ENCODE peak calls at places on chromosomes 4 and X, in six cellular contexts. C, J, E, Z, N and B are unnamed samples.

GRCh38 chr4:156294577-156294976 is 340.9 kb upstream of the CTSO start:
- DNase-seq in Z (no peak), E (no peak), J (no peak), C (no peak), N (peak), B (peak)

GRCh38 chr4:77193511-77194236 is 36.7 kb downstream of the CCNG2 start:
- DNase-seq in E (peak), C (peak), Z (peak), J (peak), N (no peak), B (peak)

GRCh38 chrX:446243-446642 is 59.5 kb upstream of the PPP2R3B start:
- DNase-seq in E (peak), J (no peak), C (no peak), N (no peak), Z (no peak), B (no peak)

GRCh38 chr4:8649631-8650261 is 57.2 kb downstream of the CPZ start:
- DNase-seq in Z (no peak), J (peak), C (no peak), N (no peak), E (peak), B (no peak)

GRCh38 chrX:78548012-78548411 is 111.1 kb downstream of the RTL3 start:
- DNase-seq in N (no peak), C (no peak), J (no peak), Z (no peak), E (no peak), B (no peak)

GRCh38 chrX:119948381-119948780 is 4.8 kb upstream of the NKAP start:
- DNase-seq in E (no peak), C (no peak), N (no peak), Z (no peak), J (no peak), B (no peak)

GRCh38 chrX:16970977-16971376 is 24.5 kb downstream of the REPS2 start:
- DNase-seq in J (no peak), C (no peak), E (no peak), N (no peak), Z (no peak), B (no peak)

GRCh38 chr4:77852892-77853495 is 9.6 kb upstream of the MRPL1 start:
- DNase-seq in C (peak), Z (no peak), J (no peak), E (no peak), N (no peak), B (peak)

GRCh38 chrX:44669626-44670025 is 127.0 kb upstream of the FUNDC1 start:
- DNase-seq in N (no peak), Z (no peak), E (no peak), J (no peak), C (no peak), B (no peak)

GRCh38 chr4:82599336-82599735 is 37.5 kb upstream of the TMEM150C start:
- DNase-seq in J (no peak), E (no peak), N (peak), Z (no peak), C (no peak), B (peak)

GRCh38 chr4:93183589-93183988 is 645.0 kb upstream of the ATOH1 start:
- DNase-seq in E (no peak), N (peak), C (no peak), Z (no peak), J (no peak), B (no peak)

GRCh38 chr4:96913437-96914075 is 1073.7 kb downstream of the PDHA2 start:
- DNase-seq in J (no peak), N (no peak), C (no peak), E (no peak), Z (no peak), B (no peak)

GRCh38 chrX:104707572-104707971 is 141.6 kb downstream of the IL1RAPL2 start:
- DNase-seq in C (no peak), Z (no peak), E (no peak), N (no peak), J (no peak), B (no peak)

GRCh38 chr4:86155766-86156165 is 204.1 kb downstream of the MAPK10 start:
- DNase-seq in E (no peak), N (no peak), J (no peak), C (no peak), Z (no peak), B (no peak)

GRCh38 chr4:184693056-184693455 is 40.8 kb downstream of the CENPU start:
- DNase-seq in E (no peak), Z (no peak), J (no peak), N (no peak), C (no peak), B (no peak)

GRCh38 chrX:54358424-54359211 is 772 bp upstream of the WNK3 start:
- DNase-seq in Z (peak), C (no peak), J (peak), N (peak), E (peak), B (no peak)

GRCh38 chrX:12825801-12826200 is 34.6 kb downstream of the PRPS2 start:
- DNase-seq in E (no peak), C (no peak), N (no peak), J (no peak), Z (no peak), B (no peak)

GRCh38 chr4:151202851-151203455 is 74.0 kb upstream of the PRSS48 start:
- DNase-seq in E (no peak), J (peak), Z (no peak), C (no peak), N (peak), B (no peak)

GRCh38 chr4:11805837-11806236 is 377.1 kb upstream of the HS3ST1 start:
- DNase-seq in N (peak), Z (no peak), E (no peak), J (no peak), C (no peak), B (peak)

GRCh38 chrX:18406531-18407266 is 18.7 kb upstream of the CDKL5 start:
- DNase-seq in C (no peak), E (no peak), N (no peak), J (no peak), Z (no peak), B (no peak)

GRCh38 chr4:165210566-165210965 is 3.2 kb downstream of the KLHL2 start:
- DNase-seq in J (no peak), C (no peak), N (no peak), Z (no peak), E (no peak), B (no peak)

GRCh38 chr4:8419222-8420041 is 21.1 kb downstream of the ACOX3 start:
- DNase-seq in Z (no peak), J (no peak), N (no peak), E (no peak), C (peak), B (peak)

GRCh38 chr4:102792361-102792936 is 31.7 kb upstream of the MANBA start:
- DNase-seq in N (no peak), Z (no peak), J (no peak), C (no peak), E (no peak), B (no peak)

GRCh38 chrX:115356369-115356768 is 66.9 kb downstream of the LUZP4 start:
- DNase-seq in Z (no peak), C (no peak), E (no peak), J (no peak), N (no peak), B (no peak)

GRCh38 chrX:131262200-131262599 is 26.9 kb downstream of the IGSF1 start:
- DNase-seq in N (no peak), C (no peak), E (no peak), Z (no peak), J (no peak), B (no peak)

GRCh38 chr4:10369517-10369916 is 87.7 kb downstream of the ZNF518B start:
- DNase-seq in N (no peak), C (no peak), J (no peak), E (no peak), Z (no peak), B (no peak)

GRCh38 chr4:40954119-40954668 is 204.4 kb downstream of the NSUN7 start:
- DNase-seq in E (no peak), C (no peak), Z (no peak), N (peak), J (no peak), B (no peak)

GRCh38 chr4:16897351-16897750 is 1.1 kb downstream of the LDB2 start:
- DNase-seq in N (peak), C (no peak), E (no peak), Z (no peak), J (no peak), B (no peak)
- TF ChIP-seq CTCF in N (no peak), C (no peak), E (no peak), Z (no peak), J (no peak), B (no peak)

DNA sequence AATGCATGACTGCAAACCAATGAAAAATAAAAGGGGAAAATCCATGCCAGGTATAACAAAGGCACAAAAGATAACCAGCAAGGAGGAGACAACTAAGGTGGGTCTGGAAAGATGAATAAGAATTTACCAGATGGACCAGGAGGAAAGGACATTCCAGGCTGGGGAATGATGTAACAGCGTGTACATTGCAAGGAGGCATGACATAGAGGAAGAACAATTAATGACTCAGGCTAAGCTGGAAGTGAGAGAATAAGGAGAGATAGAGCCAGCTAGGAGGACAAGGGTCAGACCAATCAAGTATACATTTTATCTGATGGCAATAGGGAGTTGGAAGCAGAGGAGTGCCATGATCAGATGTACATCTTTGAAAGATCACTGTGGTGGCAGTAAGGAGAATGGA is 57.0 kb downstream of the MTMR8 start:
- DNase-seq in N (no peak), C (no peak), Z (no peak), J (no peak), E (no peak), B (no peak)
- H3K4me3 ChIP-seq in N (no peak), C (no peak), Z (no peak), J (no peak), E (no peak), B (no peak)

GRCh38 chr4:37793562-37793961 is 32.9 kb upstream of the PGM2 start:
- DNase-seq in N (peak), Z (no peak), J (no peak), E (no peak), C (no peak), B (peak)
- TF ChIP-seq CTCF in N (peak), Z (no peak), J (peak), E (peak), C (peak), B (peak)

DNA sequence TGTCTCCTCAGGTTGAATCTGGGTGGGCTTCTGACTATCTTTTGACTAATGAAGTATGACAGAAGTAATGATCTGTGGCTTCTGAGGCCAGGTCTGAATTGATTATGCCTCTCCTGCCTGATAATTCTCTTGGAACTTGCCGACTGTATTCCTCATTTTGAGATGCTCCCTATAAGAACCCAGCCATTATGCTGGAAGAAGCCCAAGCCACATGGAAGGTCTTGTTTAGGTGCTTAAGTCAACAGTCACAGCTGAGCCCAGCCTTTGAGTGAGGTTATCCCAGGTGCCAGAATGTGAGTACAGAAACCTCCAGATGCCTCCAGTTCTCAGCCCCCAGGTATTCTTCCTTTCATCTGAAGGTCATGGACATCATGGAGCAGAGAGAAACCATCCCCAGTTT is 456.6 kb downstream of the IL15 start:
- DNase-seq in E (no peak), C (no peak), Z (no peak), N (no peak), J (no peak), B (no peak)
- H3K4me3 ChIP-seq in E (no peak), C (no peak), Z (no peak), N (no peak), J (no peak), B (no peak)

DNA sequence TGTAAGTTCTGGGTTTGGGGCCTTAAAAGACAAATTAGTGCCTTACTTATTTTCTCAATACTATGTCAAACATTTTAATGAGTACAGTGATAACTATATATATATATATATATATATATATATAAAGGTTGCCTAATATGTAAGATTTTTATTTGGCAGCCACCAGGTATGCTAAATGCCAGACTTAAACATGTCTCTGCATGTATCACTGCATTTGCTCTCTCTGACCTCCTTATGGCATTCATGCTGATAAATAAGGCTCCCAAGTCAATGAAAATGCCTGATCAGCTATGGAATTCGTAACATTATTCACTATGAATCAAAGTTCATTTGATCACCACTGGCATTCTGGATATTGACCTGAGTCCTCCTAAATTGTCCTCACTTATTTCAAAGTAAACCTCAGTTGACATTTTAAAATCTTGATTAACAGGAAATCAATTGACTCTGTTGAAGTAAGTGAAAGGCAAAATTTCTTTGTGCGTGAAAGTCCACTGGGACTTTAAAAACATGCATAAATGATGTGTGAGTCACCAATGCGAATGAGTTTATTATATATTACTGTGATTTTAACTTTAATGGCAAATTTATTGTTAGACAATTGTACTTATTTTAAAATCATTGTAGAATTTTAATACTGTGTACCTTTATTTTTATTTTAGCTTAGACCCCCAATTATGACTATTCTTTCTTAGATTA is 29.2 kb upstream of the AREG start:
- DNase-seq in C (no peak), J (no peak), N (no peak), E (no peak), Z (no peak), B (no peak)
- TF ChIP-seq CTCF in C (no peak), J (no peak), N (no peak), E (no peak), Z (no peak), B (no peak)

DNA sequence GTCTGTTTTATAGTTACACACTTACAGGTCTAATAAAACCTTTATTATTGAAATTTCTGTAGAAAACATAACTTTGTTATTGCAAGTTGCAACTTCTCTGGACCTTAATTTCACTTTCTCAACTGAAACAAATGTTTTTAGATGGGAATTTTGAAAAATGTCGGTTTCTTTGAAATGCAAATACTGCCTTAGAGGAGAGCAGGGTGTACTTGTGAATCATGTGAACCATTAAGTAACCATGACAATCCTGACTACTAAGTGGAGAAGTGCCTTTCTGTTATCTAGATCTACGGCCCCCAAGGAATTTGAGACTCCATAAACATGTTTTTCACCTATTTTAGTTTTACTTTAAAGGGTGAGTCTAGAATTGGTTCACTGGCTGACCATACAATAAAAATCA is 8.5 kb upstream of the ARMCX2 start:
- DNase-seq in Z (no peak), C (no peak), E (no peak), J (no peak), N (no peak), B (no peak)
- H3K4me3 ChIP-seq in Z (no peak), C (no peak), E (no peak), J (no peak), N (no peak), B (no peak)

GRCh38 chr4:140012688-140013087 is 141.3 kb downstream of the MAML3 start:
- DNase-seq in E (peak), J (peak), C (no peak), N (peak), Z (no peak), B (peak)
- TF ChIP-seq CTCF in E (no peak), J (peak), C (peak), N (peak), Z (peak), B (peak)

GRCh38 chrX:41919870-41920269 is 3.5 kb downstream of the CASK start:
- DNase-seq in C (no peak), J (no peak), E (no peak), Z (no peak), N (no peak), B (no peak)
- H3K4me3 ChIP-seq in C (no peak), J (no peak), E (no peak), Z (no peak), N (no peak), B (no peak)

GRCh38 chr4:113390850-113391249 is 341.4 kb downstream of the ANK2 start:
- DNase-seq in E (no peak), J (no peak), Z (no peak), C (no peak), N (no peak), B (no peak)

GRCh38 chr4:113394108-113394729 is 344.8 kb downstream of the ANK2 start:
- DNase-seq in C (no peak), N (no peak), E (no peak), Z (no peak), J (no peak), B (no peak)

GRCh38 chr4:113397114-113397701 is 347.8 kb downstream of the ANK2 start:
- DNase-seq in C (no peak), Z (no peak), N (no peak), E (no peak), J (no peak), B (no peak)

GRCh38 chr4:113398441-113399143 is 349.1 kb downstream of the ANK2 start:
- DNase-seq in E (no peak), Z (no peak), J (no peak), N (no peak), C (no peak), B (no peak)

DNA sequence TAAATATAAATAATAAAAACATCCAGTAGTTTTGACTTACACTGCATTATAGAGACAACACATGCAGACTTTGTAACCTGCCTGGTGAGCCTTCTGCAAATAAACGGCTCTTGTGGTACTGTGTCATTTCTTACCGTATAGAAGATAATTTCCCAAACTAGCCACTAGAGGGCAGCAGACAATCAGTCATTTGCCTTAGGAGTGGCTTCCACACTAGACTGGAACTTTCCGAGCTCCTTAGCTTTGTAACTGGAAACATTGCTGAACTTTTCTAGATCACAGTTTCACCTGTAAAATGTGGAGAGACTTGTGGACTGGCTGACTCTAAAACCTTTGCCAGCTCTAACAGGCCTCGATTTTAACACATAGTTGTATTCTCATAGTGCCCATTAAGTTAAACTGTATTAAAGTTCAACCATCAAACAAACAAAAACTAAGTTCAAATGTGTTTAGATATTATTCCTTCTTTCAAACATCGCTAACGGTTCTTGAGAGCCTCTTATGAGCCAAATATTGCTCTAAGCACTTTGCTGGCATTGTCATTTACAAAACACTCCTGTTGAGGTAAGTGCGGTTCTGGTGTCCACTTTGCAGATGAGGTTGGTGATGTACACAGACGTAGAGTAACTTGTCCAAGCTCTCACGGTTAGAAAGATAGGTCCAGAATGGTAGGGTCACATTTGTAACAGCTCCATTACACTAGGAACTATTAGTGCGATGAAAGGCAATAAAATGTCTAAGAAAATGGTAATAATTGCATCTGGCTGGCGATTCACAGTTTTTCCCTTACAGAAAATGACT is 345.5 kb downstream of the ANK2 start:
- DNase-seq in E (peak), N (peak), J (peak), Z (no peak), C (peak), B (peak)
- TF ChIP-seq CTCF in E (peak), N (peak), J (peak), Z (peak), C (peak), B (peak)